ENCODE peak calls at places on chromosomes 6 and 20, in nine cellular contexts. One of them, this sample, is unnamed.

GRCh38 chr20:4813076-4813838 is 91.5 kb downstream of the PRND start:
- DNase-seq in colonic mucosa: no peak
- DNase-seq in fibroblast of lung: no peak
- DNase-seq in heart right ventricle: peak
- DNase-seq in CD8-positive, alpha-beta T cell: no peak
- DNase-seq in coronary artery: no peak
- DNase-seq in adrenal gland: no peak
- DNase-seq in tibial artery: no peak
- DNase-seq in Peyer's patch: peak
- DNase-seq in this sample: no peak

GRCh38 chr6:138523347-138524210 is 24.3 kb upstream of the NHSL1 start:
- DNase-seq in coronary artery: no peak
- DNase-seq in Peyer's patch: no peak
- DNase-seq in adrenal gland: no peak
- DNase-seq in tibial artery: no peak
- DNase-seq in heart right ventricle: no peak
- DNase-seq in CD8-positive, alpha-beta T cell: no peak
- DNase-seq in fibroblast of lung: no peak
- DNase-seq in colonic mucosa: no peak
- DNase-seq in this sample: no peak

GRCh38 chr6:105838156-105838555 is 248.0 kb upstream of the PRDM1 start:
- DNase-seq in Peyer's patch: no peak
- DNase-seq in colonic mucosa: no peak
- DNase-seq in tibial artery: no peak
- DNase-seq in heart right ventricle: peak
- DNase-seq in adrenal gland: no peak
- DNase-seq in CD8-positive, alpha-beta T cell: no peak
- DNase-seq in fibroblast of lung: peak
- DNase-seq in coronary artery: no peak
- DNase-seq in this sample: no peak

GRCh38 chr6:168417158-168417557 is 23.8 kb upstream of the SMOC2 start:
- DNase-seq in heart right ventricle: no peak
- DNase-seq in CD8-positive, alpha-beta T cell: no peak
- DNase-seq in fibroblast of lung: no peak
- DNase-seq in Peyer's patch: no peak
- DNase-seq in coronary artery: peak
- DNase-seq in tibial artery: no peak
- DNase-seq in adrenal gland: no peak
- DNase-seq in colonic mucosa: peak
- DNase-seq in this sample: no peak

GRCh38 chr6:163926642-163927041 is 512.1 kb downstream of the QKI start:
- DNase-seq in tibial artery: peak
- DNase-seq in Peyer's patch: no peak
- DNase-seq in coronary artery: no peak
- DNase-seq in colonic mucosa: no peak
- DNase-seq in adrenal gland: no peak
- DNase-seq in CD8-positive, alpha-beta T cell: no peak
- DNase-seq in fibroblast of lung: peak
- DNase-seq in heart right ventricle: peak
- DNase-seq in this sample: peak

GRCh38 chr20:38504368-38505090 is 31.9 kb downstream of the RALGAPB start:
- DNase-seq in fibroblast of lung: no peak
- DNase-seq in coronary artery: no peak
- DNase-seq in heart right ventricle: no peak
- DNase-seq in CD8-positive, alpha-beta T cell: no peak
- DNase-seq in adrenal gland: no peak
- DNase-seq in Peyer's patch: no peak
- DNase-seq in tibial artery: no peak
- DNase-seq in colonic mucosa: no peak
- DNase-seq in this sample: no peak

GRCh38 chr20:11091496-11091895 is 417.7 kb upstream of the JAG1 start:
- DNase-seq in CD8-positive, alpha-beta T cell: no peak
- DNase-seq in tibial artery: no peak
- DNase-seq in heart right ventricle: no peak
- DNase-seq in Peyer's patch: no peak
- DNase-seq in colonic mucosa: no peak
- DNase-seq in adrenal gland: no peak
- DNase-seq in coronary artery: no peak
- DNase-seq in fibroblast of lung: no peak
- DNase-seq in this sample: no peak

GRCh38 chr20:34233687-34234086 is 7.5 kb upstream of the ASIP start:
- DNase-seq in colonic mucosa: no peak
- DNase-seq in heart right ventricle: no peak
- DNase-seq in CD8-positive, alpha-beta T cell: no peak
- DNase-seq in fibroblast of lung: no peak
- DNase-seq in coronary artery: no peak
- DNase-seq in tibial artery: no peak
- DNase-seq in Peyer's patch: no peak
- DNase-seq in adrenal gland: no peak
- DNase-seq in this sample: no peak

GRCh38 chr20:20568604-20569205 is 143.7 kb downstream of the RALGAPA2 start:
- DNase-seq in colonic mucosa: no peak
- DNase-seq in fibroblast of lung: peak
- DNase-seq in CD8-positive, alpha-beta T cell: no peak
- DNase-seq in adrenal gland: peak
- DNase-seq in tibial artery: no peak
- DNase-seq in coronary artery: no peak
- DNase-seq in Peyer's patch: no peak
- DNase-seq in heart right ventricle: no peak
- DNase-seq in this sample: no peak

GRCh38 chr6:131139599-131139998 is 4.3 kb downstream of the AKAP7 start:
- DNase-seq in coronary artery: no peak
- DNase-seq in CD8-positive, alpha-beta T cell: no peak
- DNase-seq in Peyer's patch: no peak
- DNase-seq in fibroblast of lung: no peak
- DNase-seq in tibial artery: no peak
- DNase-seq in heart right ventricle: no peak
- DNase-seq in adrenal gland: no peak
- DNase-seq in colonic mucosa: no peak
- DNase-seq in this sample: no peak

GRCh38 chr6:161318456-161318855 is 44.6 kb upstream of the AGPAT4 start:
- DNase-seq in Peyer's patch: no peak
- DNase-seq in tibial artery: no peak
- DNase-seq in colonic mucosa: no peak
- DNase-seq in adrenal gland: no peak
- DNase-seq in fibroblast of lung: no peak
- DNase-seq in heart right ventricle: no peak
- DNase-seq in CD8-positive, alpha-beta T cell: no peak
- DNase-seq in coronary artery: no peak
- DNase-seq in this sample: no peak

GRCh38 chr6:161316531-161316930 is 42.7 kb upstream of the AGPAT4 start:
- DNase-seq in fibroblast of lung: no peak
- DNase-seq in heart right ventricle: no peak
- DNase-seq in colonic mucosa: no peak
- DNase-seq in tibial artery: no peak
- DNase-seq in coronary artery: no peak
- DNase-seq in Peyer's patch: no peak
- DNase-seq in CD8-positive, alpha-beta T cell: no peak
- DNase-seq in adrenal gland: no peak
- DNase-seq in this sample: no peak

GRCh38 chr6:161313940-161314509 is 40.2 kb upstream of the AGPAT4 start:
- DNase-seq in colonic mucosa: no peak
- DNase-seq in heart right ventricle: no peak
- DNase-seq in adrenal gland: no peak
- DNase-seq in coronary artery: no peak
- DNase-seq in Peyer's patch: no peak
- DNase-seq in fibroblast of lung: no peak
- DNase-seq in tibial artery: no peak
- DNase-seq in CD8-positive, alpha-beta T cell: no peak
- DNase-seq in this sample: no peak

DNA sequence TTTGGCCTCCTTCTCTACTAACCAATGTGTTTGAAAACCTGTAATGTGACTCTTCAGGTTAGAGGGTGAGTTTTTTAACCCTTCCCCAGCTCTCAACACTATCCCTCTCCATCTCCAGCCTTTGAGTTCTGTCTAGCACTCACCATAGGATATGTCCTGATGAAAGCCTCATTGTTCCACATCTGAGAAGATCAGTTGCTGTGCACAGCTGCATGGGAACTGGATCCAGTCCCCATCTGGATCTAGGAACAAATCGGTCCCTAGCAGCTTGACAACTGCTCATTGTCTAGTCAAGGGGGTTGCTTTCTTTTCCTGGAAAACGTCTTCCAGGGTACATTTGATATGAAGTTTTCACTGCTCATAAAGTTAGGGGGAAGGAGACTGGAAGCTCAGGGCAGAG is 45.4 kb upstream of the AGPAT4 start:
- DNase-seq in adrenal gland: no peak
- DNase-seq in coronary artery: no peak
- DNase-seq in fibroblast of lung: no peak
- DNase-seq in colonic mucosa: no peak
- DNase-seq in heart right ventricle: no peak
- DNase-seq in Peyer's patch: no peak
- DNase-seq in tibial artery: no peak
- DNase-seq in CD8-positive, alpha-beta T cell: no peak
- DNase-seq in this sample: no peak
- H3K4me3 ChIP-seq in adrenal gland: no peak
- H3K4me3 ChIP-seq in coronary artery: no peak
- H3K4me3 ChIP-seq in fibroblast of lung: no peak
- H3K4me3 ChIP-seq in colonic mucosa: no peak
- H3K4me3 ChIP-seq in heart right ventricle: no peak
- H3K4me3 ChIP-seq in Peyer's patch: no peak
- H3K4me3 ChIP-seq in tibial artery: no peak
- H3K4me3 ChIP-seq in CD8-positive, alpha-beta T cell: no peak
- H3K4me3 ChIP-seq in this sample: no peak

GRCh38 chr6:28137458-28138020 is 4.1 kb upstream of the ZKSCAN8 start:
- DNase-seq in tibial artery: no peak
- DNase-seq in coronary artery: no peak
- DNase-seq in fibroblast of lung: no peak
- DNase-seq in CD8-positive, alpha-beta T cell: peak
- DNase-seq in heart right ventricle: no peak
- DNase-seq in Peyer's patch: no peak
- DNase-seq in adrenal gland: no peak
- DNase-seq in colonic mucosa: no peak
- DNase-seq in this sample: no peak

GRCh38 chr6:28141500-28142329 is at the start of gene ZKSCAN8:
- DNase-seq in colonic mucosa: peak
- DNase-seq in tibial artery: peak
- DNase-seq in fibroblast of lung: peak
- DNase-seq in heart right ventricle: peak
- DNase-seq in adrenal gland: peak
- DNase-seq in Peyer's patch: peak
- DNase-seq in CD8-positive, alpha-beta T cell: peak
- DNase-seq in coronary artery: peak
- DNase-seq in this sample: peak

GRCh38 chr6:28139860-28140500 is 1.7 kb upstream of the ZKSCAN8 start:
- DNase-seq in fibroblast of lung: no peak
- DNase-seq in Peyer's patch: no peak
- DNase-seq in heart right ventricle: no peak
- DNase-seq in adrenal gland: no peak
- DNase-seq in coronary artery: no peak
- DNase-seq in CD8-positive, alpha-beta T cell: no peak
- DNase-seq in colonic mucosa: no peak
- DNase-seq in tibial artery: no peak
- DNase-seq in this sample: no peak

GRCh38 chr6:28140616-28141015 is 1.1 kb upstream of the ZKSCAN8 start:
- DNase-seq in Peyer's patch: no peak
- DNase-seq in adrenal gland: no peak
- DNase-seq in coronary artery: no peak
- DNase-seq in fibroblast of lung: no peak
- DNase-seq in colonic mucosa: no peak
- DNase-seq in CD8-positive, alpha-beta T cell: no peak
- DNase-seq in heart right ventricle: no peak
- DNase-seq in tibial artery: no peak
- DNase-seq in this sample: no peak

GRCh38 chr6:28142446-28142845 is 763 bp downstream of the ZKSCAN8 start:
- DNase-seq in Peyer's patch: no peak
- DNase-seq in tibial artery: no peak
- DNase-seq in colonic mucosa: no peak
- DNase-seq in fibroblast of lung: peak
- DNase-seq in adrenal gland: no peak
- DNase-seq in coronary artery: no peak
- DNase-seq in heart right ventricle: no peak
- DNase-seq in CD8-positive, alpha-beta T cell: no peak
- DNase-seq in this sample: no peak
- H3K27ac ChIP-seq in Peyer's patch: no peak
- H3K27ac ChIP-seq in tibial artery: peak
- H3K27ac ChIP-seq in colonic mucosa: no peak
- H3K27ac ChIP-seq in fibroblast of lung: peak
- H3K27ac ChIP-seq in adrenal gland: no peak
- H3K27ac ChIP-seq in coronary artery: no peak
- H3K27ac ChIP-seq in heart right ventricle: peak
- H3K27ac ChIP-seq in CD8-positive, alpha-beta T cell: peak
- H3K27ac ChIP-seq in this sample: peak

DNA sequence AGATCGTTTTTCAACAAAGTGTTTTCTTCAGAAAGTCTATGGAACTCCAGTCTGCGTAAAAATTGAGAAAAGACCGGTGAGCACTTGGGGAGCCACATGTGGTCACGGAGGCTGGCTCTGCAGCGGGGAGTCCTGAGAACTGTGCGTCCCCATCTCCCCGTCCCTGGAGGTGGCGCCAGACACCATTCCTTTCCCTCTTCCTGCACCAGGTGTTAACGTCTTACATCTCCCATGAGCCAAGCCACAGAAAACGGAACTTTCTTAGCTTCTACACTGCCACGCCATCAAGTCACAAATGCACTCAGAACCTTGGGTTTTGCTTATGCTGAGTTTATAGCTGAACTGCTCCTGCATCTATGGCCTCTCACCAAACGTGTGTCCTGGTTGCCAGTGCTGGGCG is 62.6 kb downstream of the GINS1 start:
- DNase-seq in fibroblast of lung: peak
- DNase-seq in Peyer's patch: no peak
- DNase-seq in CD8-positive, alpha-beta T cell: peak
- DNase-seq in adrenal gland: no peak
- DNase-seq in heart right ventricle: no peak
- DNase-seq in colonic mucosa: peak
- DNase-seq in coronary artery: no peak
- DNase-seq in tibial artery: no peak
- DNase-seq in this sample: no peak
- TF ChIP-seq CTCF in fibroblast of lung: peak
- TF ChIP-seq CTCF in Peyer's patch: peak
- TF ChIP-seq CTCF in CD8-positive, alpha-beta T cell: no peak
- TF ChIP-seq CTCF in adrenal gland: peak
- TF ChIP-seq CTCF in heart right ventricle: no peak
- TF ChIP-seq CTCF in colonic mucosa: peak
- TF ChIP-seq CTCF in coronary artery: no peak
- TF ChIP-seq CTCF in tibial artery: peak
- TF ChIP-seq CTCF in this sample: peak

GRCh38 chr20:18986895-18987580 is 173.5 kb downstream of the SCP2D1 start:
- DNase-seq in heart right ventricle: no peak
- DNase-seq in tibial artery: peak
- DNase-seq in colonic mucosa: no peak
- DNase-seq in adrenal gland: no peak
- DNase-seq in CD8-positive, alpha-beta T cell: no peak
- DNase-seq in fibroblast of lung: no peak
- DNase-seq in coronary artery: no peak
- DNase-seq in Peyer's patch: no peak
- DNase-seq in this sample: no peak
- H3K4me3 ChIP-seq in heart right ventricle: no peak
- H3K4me3 ChIP-seq in tibial artery: no peak
- H3K4me3 ChIP-seq in colonic mucosa: no peak
- H3K4me3 ChIP-seq in adrenal gland: no peak
- H3K4me3 ChIP-seq in CD8-positive, alpha-beta T cell: no peak
- H3K4me3 ChIP-seq in fibroblast of lung: no peak
- H3K4me3 ChIP-seq in coronary artery: no peak
- H3K4me3 ChIP-seq in Peyer's patch: no peak
- H3K4me3 ChIP-seq in this sample: no peak

GRCh38 chr20:54350415-54350814 is 125.0 kb upstream of the DOK5 start:
- DNase-seq in adrenal gland: no peak
- DNase-seq in colonic mucosa: no peak
- DNase-seq in heart right ventricle: no peak
- DNase-seq in tibial artery: no peak
- DNase-seq in CD8-positive, alpha-beta T cell: no peak
- DNase-seq in Peyer's patch: no peak
- DNase-seq in coronary artery: no peak
- DNase-seq in fibroblast of lung: peak
- DNase-seq in this sample: no peak
- H3K27ac ChIP-seq in adrenal gland: no peak
- H3K27ac ChIP-seq in colonic mucosa: no peak
- H3K27ac ChIP-seq in heart right ventricle: no peak
- H3K27ac ChIP-seq in tibial artery: no peak
- H3K27ac ChIP-seq in CD8-positive, alpha-beta T cell: no peak
- H3K27ac ChIP-seq in Peyer's patch: no peak
- H3K27ac ChIP-seq in coronary artery: no peak
- H3K27ac ChIP-seq in fibroblast of lung: no peak
- H3K27ac ChIP-seq in this sample: no peak